ENCODE peak calls at places on chromosomes 1 and 21, in nine cellular contexts. One of them, this sample, is unnamed.

GRCh38 chr1:74964508-74964907 is 169.7 kb upstream of the LHX8 start:
- DNase-seq in T-cell: no peak
- DNase-seq in progenitor cell of endocrine pancreas: no peak
- DNase-seq in LoVo: no peak
- DNase-seq in stimulated activated CD8-positive, alpha-beta memory T cell treated with anti-CD3 and anti-CD28 coated beads, Interleukin-15, amount 100 ng/mL, for 4 hours: no peak
- DNase-seq in NCI-H345: peak
- DNase-seq in hepatic stellate cell: no peak
- DNase-seq in heart right ventricle: no peak
- DNase-seq in dorsolateral prefrontal cortex: no peak
- DNase-seq in this sample: peak

GRCh38 chr1:106957795-106958194 is 98.7 kb upstream of the PRMT6 start:
- DNase-seq in T-cell: no peak
- DNase-seq in progenitor cell of endocrine pancreas: no peak
- DNase-seq in LoVo: no peak
- DNase-seq in stimulated activated CD8-positive, alpha-beta memory T cell treated with anti-CD3 and anti-CD28 coated beads, Interleukin-15, amount 100 ng/mL, for 4 hours: no peak
- DNase-seq in NCI-H345: no peak
- DNase-seq in hepatic stellate cell: no peak
- DNase-seq in heart right ventricle: no peak
- DNase-seq in dorsolateral prefrontal cortex: no peak
- DNase-seq in this sample: no peak

GRCh38 chr1:202029171-202029665 is 18.8 kb downstream of the ELF3 start:
- DNase-seq in T-cell: no peak
- DNase-seq in progenitor cell of endocrine pancreas: no peak
- DNase-seq in LoVo: peak
- DNase-seq in stimulated activated CD8-positive, alpha-beta memory T cell treated with anti-CD3 and anti-CD28 coated beads, Interleukin-15, amount 100 ng/mL, for 4 hours: no peak
- DNase-seq in NCI-H345: peak
- DNase-seq in hepatic stellate cell: peak
- DNase-seq in heart right ventricle: no peak
- DNase-seq in dorsolateral prefrontal cortex: no peak
- DNase-seq in this sample: no peak

GRCh38 chr1:152411144-152411543 is 2.9 kb downstream of the CRNN start:
- DNase-seq in T-cell: no peak
- DNase-seq in progenitor cell of endocrine pancreas: no peak
- DNase-seq in LoVo: no peak
- DNase-seq in stimulated activated CD8-positive, alpha-beta memory T cell treated with anti-CD3 and anti-CD28 coated beads, Interleukin-15, amount 100 ng/mL, for 4 hours: no peak
- DNase-seq in NCI-H345: no peak
- DNase-seq in hepatic stellate cell: no peak
- DNase-seq in heart right ventricle: no peak
- DNase-seq in dorsolateral prefrontal cortex: no peak
- DNase-seq in this sample: no peak

GRCh38 chr1:81702079-81702715 is 98.5 kb upstream of the ADGRL2 start:
- DNase-seq in T-cell: no peak
- DNase-seq in progenitor cell of endocrine pancreas: no peak
- DNase-seq in LoVo: no peak
- DNase-seq in stimulated activated CD8-positive, alpha-beta memory T cell treated with anti-CD3 and anti-CD28 coated beads, Interleukin-15, amount 100 ng/mL, for 4 hours: no peak
- DNase-seq in NCI-H345: no peak
- DNase-seq in hepatic stellate cell: no peak
- DNase-seq in heart right ventricle: no peak
- DNase-seq in dorsolateral prefrontal cortex: no peak
- DNase-seq in this sample: no peak

GRCh38 chr1:10920063-10920626 is 92.3 kb upstream of the TARDBP start:
- DNase-seq in T-cell: no peak
- DNase-seq in progenitor cell of endocrine pancreas: no peak
- DNase-seq in LoVo: no peak
- DNase-seq in stimulated activated CD8-positive, alpha-beta memory T cell treated with anti-CD3 and anti-CD28 coated beads, Interleukin-15, amount 100 ng/mL, for 4 hours: no peak
- DNase-seq in NCI-H345: no peak
- DNase-seq in hepatic stellate cell: no peak
- DNase-seq in heart right ventricle: no peak
- DNase-seq in dorsolateral prefrontal cortex: no peak
- DNase-seq in this sample: no peak

GRCh38 chr1:37391181-37391949 is 83.0 kb upstream of the ZC3H12A start:
- DNase-seq in T-cell: no peak
- DNase-seq in progenitor cell of endocrine pancreas: no peak
- DNase-seq in LoVo: no peak
- DNase-seq in stimulated activated CD8-positive, alpha-beta memory T cell treated with anti-CD3 and anti-CD28 coated beads, Interleukin-15, amount 100 ng/mL, for 4 hours: no peak
- DNase-seq in NCI-H345: peak
- DNase-seq in hepatic stellate cell: no peak
- DNase-seq in heart right ventricle: no peak
- DNase-seq in dorsolateral prefrontal cortex: no peak
- DNase-seq in this sample: no peak

GRCh38 chr1:2415337-2415736 is 3.0 kb upstream of the PEX10 start:
- DNase-seq in T-cell: no peak
- DNase-seq in progenitor cell of endocrine pancreas: no peak
- DNase-seq in LoVo: no peak
- DNase-seq in stimulated activated CD8-positive, alpha-beta memory T cell treated with anti-CD3 and anti-CD28 coated beads, Interleukin-15, amount 100 ng/mL, for 4 hours: no peak
- DNase-seq in NCI-H345: peak
- DNase-seq in hepatic stellate cell: no peak
- DNase-seq in heart right ventricle: no peak
- DNase-seq in dorsolateral prefrontal cortex: no peak
- DNase-seq in this sample: no peak

GRCh38 chr1:247357781-247358211 is 26.1 kb upstream of the ZNF496 start:
- DNase-seq in T-cell: no peak
- DNase-seq in progenitor cell of endocrine pancreas: no peak
- DNase-seq in LoVo: no peak
- DNase-seq in stimulated activated CD8-positive, alpha-beta memory T cell treated with anti-CD3 and anti-CD28 coated beads, Interleukin-15, amount 100 ng/mL, for 4 hours: no peak
- DNase-seq in NCI-H345: no peak
- DNase-seq in hepatic stellate cell: no peak
- DNase-seq in heart right ventricle: no peak
- DNase-seq in dorsolateral prefrontal cortex: no peak
- DNase-seq in this sample: no peak

GRCh38 chr1:108027389-108027788 is 62.4 kb upstream of the VAV3 start:
- DNase-seq in T-cell: no peak
- DNase-seq in progenitor cell of endocrine pancreas: no peak
- DNase-seq in LoVo: no peak
- DNase-seq in stimulated activated CD8-positive, alpha-beta memory T cell treated with anti-CD3 and anti-CD28 coated beads, Interleukin-15, amount 100 ng/mL, for 4 hours: no peak
- DNase-seq in NCI-H345: no peak
- DNase-seq in hepatic stellate cell: no peak
- DNase-seq in heart right ventricle: no peak
- DNase-seq in dorsolateral prefrontal cortex: no peak
- DNase-seq in this sample: no peak

GRCh38 chr1:53968125-53968513 is 22.0 kb downstream of the LRRC42 start:
- DNase-seq in T-cell: no peak
- DNase-seq in progenitor cell of endocrine pancreas: no peak
- DNase-seq in LoVo: peak
- DNase-seq in stimulated activated CD8-positive, alpha-beta memory T cell treated with anti-CD3 and anti-CD28 coated beads, Interleukin-15, amount 100 ng/mL, for 4 hours: no peak
- DNase-seq in NCI-H345: peak
- DNase-seq in hepatic stellate cell: no peak
- DNase-seq in heart right ventricle: no peak
- DNase-seq in dorsolateral prefrontal cortex: no peak
- DNase-seq in this sample: no peak

GRCh38 chr1:198018529-198018928 is 101.4 kb downstream of the LHX9 start:
- DNase-seq in T-cell: no peak
- DNase-seq in progenitor cell of endocrine pancreas: no peak
- DNase-seq in LoVo: peak
- DNase-seq in stimulated activated CD8-positive, alpha-beta memory T cell treated with anti-CD3 and anti-CD28 coated beads, Interleukin-15, amount 100 ng/mL, for 4 hours: no peak
- DNase-seq in NCI-H345: no peak
- DNase-seq in hepatic stellate cell: peak
- DNase-seq in heart right ventricle: no peak
- DNase-seq in dorsolateral prefrontal cortex: no peak
- DNase-seq in this sample: no peak

GRCh38 chr1:227134686-227135314 is 183.5 kb downstream of the CDC42BPA start:
- DNase-seq in T-cell: no peak
- DNase-seq in progenitor cell of endocrine pancreas: no peak
- DNase-seq in LoVo: no peak
- DNase-seq in stimulated activated CD8-positive, alpha-beta memory T cell treated with anti-CD3 and anti-CD28 coated beads, Interleukin-15, amount 100 ng/mL, for 4 hours: no peak
- DNase-seq in NCI-H345: no peak
- DNase-seq in hepatic stellate cell: no peak
- DNase-seq in heart right ventricle: no peak
- DNase-seq in dorsolateral prefrontal cortex: no peak
- DNase-seq in this sample: no peak

GRCh38 chr21:46619846-46620245 is 15.0 kb upstream of the S100B start:
- DNase-seq in T-cell: no peak
- DNase-seq in progenitor cell of endocrine pancreas: no peak
- DNase-seq in LoVo: no peak
- DNase-seq in stimulated activated CD8-positive, alpha-beta memory T cell treated with anti-CD3 and anti-CD28 coated beads, Interleukin-15, amount 100 ng/mL, for 4 hours: no peak
- DNase-seq in NCI-H345: no peak
- DNase-seq in hepatic stellate cell: no peak
- DNase-seq in heart right ventricle: no peak
- DNase-seq in dorsolateral prefrontal cortex: no peak
- DNase-seq in this sample: no peak

This sample was measured in nucleus accumbens.